ENCODE peak calls at places on chromosomes 16 and 17, in seven cellular contexts. V is cardiac fibroblast; U is CD8-positive, alpha-beta memory T cell; W is brain microvascular endothelial cell; E is choroid plexus epithelial cell; K is MM.1S; Q is tibial artery. I is an unnamed sample.
A peak's percentile ranks its signal among the peaks of the same experiment; 100 is the strongest.

GRCh38 chr17:10226930-10227695 is 28.7 kb upstream of the GAS7 start:
- DNase-seq in W (no peak), V (peak; percentile 50), K (peak; percentile 19), U (peak; percentile 37), E (peak; percentile 45), Q (no peak), I (peak; percentile 45)

GRCh38 chr16:80526418-80527061 is 14.3 kb upstream of the DYNLRB2 start:
- DNase-seq in K (peak; percentile 66), U (peak; percentile 46), W (peak; percentile 33), E (peak; percentile 81), Q (no peak), V (peak; percentile 74), I (peak; percentile 54)

GRCh38 chr17:44119798-44120197 is 3.6 kb downstream of the HDAC5 start:
- DNase-seq in V (no peak), Q (no peak), W (no peak), E (no peak), U (no peak), K (no peak), I (no peak)

GRCh38 chr16:85850344-85850880 is 48.5 kb upstream of the IRF8 start:
- DNase-seq in K (no peak), W (no peak), V (no peak), E (no peak), U (no peak), Q (peak; percentile 20), I (no peak)

GRCh38 chr16:56279132-56279531 is 87.8 kb downstream of the GNAO1 start:
- DNase-seq in E (no peak), W (no peak), K (no peak), Q (peak; percentile 42), V (no peak), U (peak; percentile 66), I (no peak)

GRCh38 chr16:74501484-74502479 is 80.5 kb upstream of the CLEC18B start:
- DNase-seq in Q (no peak), K (no peak), U (no peak), W (no peak), E (no peak), V (no peak), I (no peak)

GRCh38 chr17:76075364-76076099 is 951 bp downstream of the GALR2 start:
- DNase-seq in E (no peak), K (no peak), V (no peak), Q (no peak), W (no peak), U (no peak), I (no peak)

GRCh38 chr16:87834015-87834667 is 35.2 kb downstream of the SLC7A5 start:
- DNase-seq in V (no peak), W (no peak), K (no peak), U (no peak), E (no peak), Q (no peak), I (no peak)

GRCh38 chr17:42578282-42578869 is 847 bp upstream of the PSMC3IP start:
- DNase-seq in E (peak; percentile 82), K (peak; percentile 99), U (peak; percentile 53), V (peak; percentile 82), W (peak; percentile 61), Q (no peak), I (peak; percentile 88)

GRCh38 chr16:59527206-59527997 is 793.3 kb upstream of the GOT2 start:
- DNase-seq in E (peak; percentile 91), K (no peak), V (peak; percentile 4), U (no peak), W (peak; percentile 62), Q (no peak), I (no peak)

GRCh38 chr17:82244413-82245140 is 15.7 kb downstream of the SLC16A3 start:
- DNase-seq in V (peak; percentile 61), E (peak; percentile 69), U (no peak), K (no peak), W (no peak), Q (no peak), I (no peak)

GRCh38 chr17:80034977-80035686 is 540 bp downstream of the TBC1D16 start:
- DNase-seq in V (peak; percentile 38), U (peak; percentile 55), E (peak; percentile 55), Q (no peak), K (no peak), W (peak; percentile 20), I (peak; percentile 38)

GRCh38 chr17:41627316-41628072 is 3.1 kb upstream of the KRT17 start:
- DNase-seq in K (no peak), E (no peak), V (no peak), Q (no peak), U (no peak), W (no peak), I (no peak)

GRCh38 chr17:40582328-40582901 is 17.1 kb upstream of the CCR7 start:
- DNase-seq in E (no peak), K (peak; percentile 95), W (no peak), U (peak; percentile 66), Q (no peak), V (no peak), I (no peak)

GRCh38 chr16:20866161-20866772 is 33.9 kb downstream of the DCUN1D3 start:
- DNase-seq in V (peak; percentile 87), E (peak; percentile 73), Q (peak; percentile 82), K (no peak), U (no peak), W (peak; percentile 79), I (peak; percentile 30)

GRCh38 chr16:67490330-67491096 is 7.2 kb upstream of the AGRP start:
- DNase-seq in U (no peak), W (no peak), Q (no peak), E (no peak), K (no peak), V (no peak), I (no peak)

GRCh38 chr16:25013751-25014499 is 1.2 kb downstream of the ARHGAP17 start:
- DNase-seq in W (no peak), E (no peak), U (no peak), K (peak; percentile 83), Q (no peak), V (no peak), I (no peak)

GRCh38 chr16:25010542-25010941 is 4.6 kb downstream of the ARHGAP17 start:
- DNase-seq in Q (no peak), W (no peak), U (no peak), K (no peak), V (no peak), E (no peak), I (no peak)

GRCh38 chr16:25013049-25013448 is 2.1 kb downstream of the ARHGAP17 start:
- DNase-seq in Q (no peak), U (no peak), W (no peak), E (no peak), K (no peak), V (no peak), I (no peak)

GRCh38 chr16:25012525-25012991 is 2.6 kb downstream of the ARHGAP17 start:
- DNase-seq in V (peak; percentile 70), K (no peak), U (no peak), Q (no peak), W (peak; percentile 70), E (peak; percentile 87), I (peak; percentile 66)

DNA sequence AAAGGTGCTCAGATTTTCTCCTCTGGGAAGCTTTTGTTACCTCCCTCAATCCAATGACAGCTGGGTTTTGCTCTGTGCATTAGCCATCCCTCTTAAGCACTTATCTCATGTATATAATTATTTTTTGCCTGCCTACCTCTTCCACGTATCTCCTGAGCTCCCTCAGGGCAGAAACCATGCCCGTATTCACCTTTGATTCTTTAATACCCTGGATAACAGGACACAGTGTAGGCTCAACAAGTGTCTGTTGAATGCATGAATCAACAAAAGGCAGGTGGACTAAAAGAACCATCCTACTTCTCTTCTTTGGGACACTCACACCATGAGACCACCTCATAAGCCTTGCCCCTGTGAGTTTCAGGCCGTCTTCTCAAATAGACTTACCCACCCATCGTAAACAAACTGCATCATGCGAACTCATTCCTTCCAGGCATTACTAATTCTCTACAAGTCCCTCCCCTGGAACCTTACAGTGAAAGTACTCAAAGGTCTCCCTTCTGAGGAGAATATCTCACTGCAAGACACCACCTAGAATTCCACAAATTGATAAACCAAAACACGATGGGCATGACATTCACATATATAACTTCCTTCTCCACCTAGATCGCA is 3.2 kb downstream of the ARHGAP17 start:
- DNase-seq in V (no peak), K (no peak), Q (no peak), U (no peak), W (no peak), E (peak; percentile 27), I (no peak)
- H3K4me3 ChIP-seq in V (no peak overlapping the region), K (no peak overlapping the region), Q (no peak overlapping the region), U (no peak overlapping the region), W (no peak overlapping the region), E (no peak overlapping the region), I (no peak overlapping the region)

GRCh38 chr16:68993885-68994284 is 111.6 kb upstream of the HAS3 start:
- DNase-seq in V (peak; percentile 87), W (peak; percentile 54), Q (no peak), E (peak; percentile 89), U (no peak), K (no peak), I (no peak)
- H3K4me3 ChIP-seq in V (no peak overlapping the region), W (no peak overlapping the region), Q (no peak overlapping the region), E (no peak overlapping the region), U (no peak overlapping the region), K (no peak overlapping the region), I (no peak overlapping the region)

DNA sequence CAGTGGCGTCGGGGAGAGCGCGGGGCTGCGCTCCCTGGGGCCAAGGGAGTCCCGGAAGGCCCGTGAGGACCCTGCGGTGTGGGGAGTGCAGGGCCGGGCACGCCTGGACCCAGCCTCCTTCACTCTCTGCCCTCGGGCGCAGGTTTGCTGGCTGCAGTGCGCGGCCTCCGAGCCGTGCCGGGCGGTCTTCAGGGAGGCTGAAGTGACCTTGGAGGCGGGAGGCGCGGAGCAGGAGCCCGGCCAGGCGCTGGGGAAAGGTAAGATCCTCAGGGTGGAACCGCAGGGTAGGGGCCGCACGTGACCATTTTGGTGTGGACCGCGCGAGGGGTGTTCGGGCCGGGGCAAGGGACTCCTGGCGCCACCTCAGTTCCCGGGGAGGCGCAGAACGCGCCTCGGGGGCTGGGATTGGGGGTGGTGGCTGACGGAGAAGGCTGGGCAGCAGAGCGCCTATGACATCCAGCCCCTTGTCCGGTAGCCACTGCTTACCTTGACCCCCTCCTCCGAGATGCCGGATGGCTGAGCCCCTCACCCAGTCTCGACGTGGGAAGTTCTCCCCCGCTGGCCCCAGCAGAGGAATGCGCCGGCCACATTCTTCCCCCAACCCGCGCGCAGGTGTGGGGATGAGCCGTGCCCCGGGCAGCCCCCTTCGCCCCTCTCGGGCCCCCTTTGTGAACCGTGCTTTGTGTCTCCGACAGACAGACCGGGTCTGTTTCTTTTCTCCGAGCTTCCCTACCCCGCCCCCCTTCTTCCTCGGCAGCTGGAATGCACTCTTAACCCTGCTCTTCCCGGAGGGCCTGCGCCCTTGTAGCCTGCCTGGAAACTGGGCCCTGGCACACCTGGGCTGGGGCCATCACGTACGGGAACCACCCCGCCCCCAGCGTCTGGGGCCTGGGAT is 631 bp downstream of the CDH3 start:
- DNase-seq in E (no peak), K (no peak), V (no peak), Q (no peak), W (no peak), U (no peak), I (peak; percentile 23)
- H3K4me3 ChIP-seq in E (no peak overlapping the region), K (no peak overlapping the region), V (no peak overlapping the region), Q (no peak overlapping the region), W (no peak overlapping the region), U (no peak overlapping the region), I (peak overlapping the region; percentile 49)

DNA sequence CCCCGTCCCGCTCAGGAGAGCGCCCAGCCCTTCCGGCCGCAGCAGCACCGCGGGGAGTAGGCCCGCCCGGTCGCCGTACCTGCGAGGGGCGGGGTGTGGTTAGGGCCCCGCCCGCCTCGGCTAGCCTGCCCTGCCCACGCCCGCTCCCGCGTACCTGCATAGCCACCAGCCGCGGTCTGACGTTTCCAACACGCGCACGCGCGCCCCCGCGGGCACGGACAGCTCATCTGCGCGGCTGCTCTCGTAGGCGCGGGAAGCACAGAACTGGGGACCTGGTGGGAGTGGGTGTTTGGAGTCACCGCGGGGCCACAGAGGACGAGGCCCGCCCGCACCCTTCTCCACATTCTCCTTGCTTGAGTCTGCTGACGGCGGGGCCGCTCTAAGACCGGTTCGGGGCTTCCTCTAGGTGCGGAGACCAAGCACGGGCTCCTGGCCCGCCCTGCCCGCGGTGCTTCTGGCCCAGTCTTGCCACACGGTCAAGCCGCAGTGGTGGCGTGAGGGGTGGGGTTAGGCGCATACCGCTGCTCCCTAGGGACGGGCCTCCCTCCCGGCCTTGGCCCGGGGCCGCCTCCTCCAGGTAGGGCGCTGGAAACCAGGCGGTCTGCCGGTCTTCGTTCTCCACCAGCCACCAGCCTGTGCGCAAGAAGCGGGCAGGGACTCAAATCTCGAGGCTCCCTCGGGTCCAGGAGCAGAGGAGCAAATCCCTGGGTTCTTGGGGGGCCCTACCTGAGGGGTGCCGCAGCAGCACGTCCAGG is 1.8 kb downstream of the NOXO1 start:
- DNase-seq in K (no peak), E (no peak), V (no peak), W (no peak), U (no peak), Q (no peak), I (peak; percentile 92)
- H3K4me3 ChIP-seq in K (no peak overlapping the region), E (no peak overlapping the region), V (no peak overlapping the region), W (no peak overlapping the region), U (no peak overlapping the region), Q (no peak overlapping the region), I (peak overlapping the region; percentile 39)

I was measured in colonic mucosa.